ENCODE peak calls at places on chromosomes 5 and 9, in four cellular contexts. One of them, this sample, is unnamed.

GRCh38 chr9:135864447-135865049 is 42.8 kb downstream of the CAMSAP1 start:
- DNase-seq in WERI-Rb-1: peak; percentile 64
- DNase-seq in suprapubic skin: no peak
- DNase-seq in stomach: peak; percentile 66
- DNase-seq in this sample: peak; percentile 58

GRCh38 chr9:101536938-101537337 is 3.3 kb downstream of the RNF20 start:
- DNase-seq in stomach: no peak
- DNase-seq in WERI-Rb-1: no peak
- DNase-seq in suprapubic skin: no peak
- DNase-seq in this sample: no peak

GRCh38 chr5:64722588-64722987 is 32.3 kb downstream of the SHISAL2B start:
- DNase-seq in stomach: no peak
- DNase-seq in suprapubic skin: no peak
- DNase-seq in WERI-Rb-1: no peak
- DNase-seq in this sample: no peak

GRCh38 chr9:115058684-115059315 is 59.2 kb downstream of the TNC start:
- DNase-seq in suprapubic skin: no peak
- DNase-seq in WERI-Rb-1: no peak
- DNase-seq in stomach: no peak
- DNase-seq in this sample: no peak

GRCh38 chr9:34123682-34124081 is 2.8 kb downstream of the DCAF12 start:
- DNase-seq in WERI-Rb-1: no peak
- DNase-seq in stomach: peak; percentile 27
- DNase-seq in suprapubic skin: no peak
- DNase-seq in this sample: peak; percentile 26

GRCh38 chr5:102809033-102809432 is 53.9 kb downstream of the PAM start:
- DNase-seq in suprapubic skin: no peak
- DNase-seq in WERI-Rb-1: no peak
- DNase-seq in stomach: no peak
- DNase-seq in this sample: no peak

GRCh38 chr5:9209846-9210547 is 335.9 kb downstream of the SEMA5A start:
- DNase-seq in WERI-Rb-1: no peak
- DNase-seq in stomach: no peak
- DNase-seq in suprapubic skin: no peak
- DNase-seq in this sample: no peak

GRCh38 chr5:159182691-159183090 is 26.7 kb downstream of the RNF145 start:
- DNase-seq in WERI-Rb-1: no peak
- DNase-seq in stomach: no peak
- DNase-seq in suprapubic skin: no peak
- DNase-seq in this sample: no peak

GRCh38 chr9:112074250-112075008 is 100.7 kb downstream of the SUSD1 start:
- DNase-seq in suprapubic skin: no peak
- DNase-seq in stomach: peak; percentile 72
- DNase-seq in WERI-Rb-1: peak; percentile 69
- DNase-seq in this sample: peak; percentile 78

GRCh38 chr5:91024727-91025126 is 358.4 kb downstream of the ARRDC3 start:
- DNase-seq in WERI-Rb-1: no peak
- DNase-seq in suprapubic skin: no peak
- DNase-seq in stomach: no peak
- DNase-seq in this sample: no peak

GRCh38 chr5:169004551-169004950 is 296.4 kb downstream of the SLIT3 start:
- DNase-seq in stomach: no peak
- DNase-seq in suprapubic skin: no peak
- DNase-seq in WERI-Rb-1: no peak
- DNase-seq in this sample: no peak

GRCh38 chr5:137639645-137640044 is 96.2 kb downstream of the KLHL3 start:
- DNase-seq in WERI-Rb-1: no peak
- DNase-seq in suprapubic skin: no peak
- DNase-seq in stomach: no peak
- DNase-seq in this sample: no peak

DNA sequence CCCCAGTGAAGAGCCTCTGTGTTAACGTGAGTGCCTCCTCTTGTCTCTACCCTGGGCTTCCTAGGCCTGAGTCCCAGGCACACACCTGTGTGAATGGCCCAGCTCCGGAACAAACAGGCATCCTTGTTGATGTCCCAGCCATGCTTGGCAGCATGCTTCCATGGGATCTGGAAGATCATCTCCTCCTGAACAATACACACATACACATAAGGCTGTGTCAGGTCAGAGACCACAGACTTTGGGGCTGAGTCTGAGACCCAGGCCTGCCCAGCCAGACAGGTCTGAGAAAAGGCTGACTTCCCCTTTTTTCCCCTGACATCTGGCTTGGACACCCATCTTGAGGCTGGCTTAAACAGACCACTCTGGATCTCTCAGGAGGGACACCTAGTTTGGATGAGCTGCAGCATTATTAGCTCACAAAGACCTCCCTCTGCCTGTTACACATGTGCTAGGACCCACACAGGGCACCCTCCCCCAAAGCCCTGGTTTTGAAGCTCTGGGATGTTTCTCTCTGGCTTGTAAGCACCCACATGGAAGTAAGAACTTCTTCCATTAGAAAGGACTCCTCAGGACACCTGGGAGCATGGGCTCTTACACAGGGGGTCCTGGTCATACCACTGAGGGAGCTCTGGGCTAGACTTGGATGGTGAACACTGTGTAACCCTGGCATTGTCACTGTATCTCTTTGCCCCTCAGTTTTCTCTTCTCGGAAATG is 2.6 kb downstream of the IRF1 start:
- DNase-seq in WERI-Rb-1: no peak
- DNase-seq in stomach: peak; percentile 25
- DNase-seq in suprapubic skin: peak; percentile 54
- DNase-seq in this sample: peak; percentile 19
- H3K4me3 ChIP-seq in WERI-Rb-1: no peak overlapping the region
- H3K4me3 ChIP-seq in stomach: peak overlapping the region; percentile 96
- H3K4me3 ChIP-seq in suprapubic skin: no peak overlapping the region
- H3K4me3 ChIP-seq in this sample: peak overlapping the region; percentile 91

GRCh38 chr5:181223041-181223728 is at the start of gene TRIM41:
- DNase-seq in suprapubic skin: peak; percentile 100
- DNase-seq in stomach: peak; percentile 97
- DNase-seq in WERI-Rb-1: peak; percentile 95
- DNase-seq in this sample: peak; percentile 99
- TF ChIP-seq CTCF in suprapubic skin: no peak
- TF ChIP-seq CTCF in stomach: no peak
- TF ChIP-seq CTCF in WERI-Rb-1: no peak
- TF ChIP-seq CTCF in this sample: no peak

DNA sequence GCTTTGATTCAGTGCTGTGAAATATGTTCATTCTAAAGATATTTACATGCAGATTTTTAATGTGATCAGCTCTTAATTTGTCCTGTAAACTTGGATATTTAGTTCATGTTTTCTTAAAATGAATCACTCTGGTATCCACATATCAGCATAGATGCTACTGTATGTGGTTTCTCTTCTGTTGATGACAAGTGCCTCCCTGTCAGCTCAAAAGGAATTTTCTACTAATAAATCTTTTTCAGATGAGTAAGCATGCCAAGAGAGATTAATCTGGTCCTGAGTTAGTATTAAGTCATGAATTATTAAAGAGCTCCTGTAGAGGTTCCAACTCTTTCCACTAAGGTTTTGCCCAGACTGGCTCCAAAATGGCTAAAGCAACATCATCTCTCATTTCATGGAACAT is 129.2 kb downstream of the GOLPH3 start:
- DNase-seq in suprapubic skin: no peak
- DNase-seq in stomach: no peak
- DNase-seq in WERI-Rb-1: no peak
- DNase-seq in this sample: no peak
- H3K27me3 ChIP-seq in suprapubic skin: no peaks in the 10 kb centered on the region
- H3K27me3 ChIP-seq in stomach: no peaks in the 10 kb centered on the region
- H3K27me3 ChIP-seq in WERI-Rb-1: no peaks in the 10 kb centered on the region
- H3K27me3 ChIP-seq in this sample: no peaks in the 10 kb centered on the region

GRCh38 chr9:89463986-89464901 is 33.7 kb downstream of the SEMA4D start:
- DNase-seq in stomach: peak; percentile 47
- DNase-seq in suprapubic skin: no peak
- DNase-seq in WERI-Rb-1: no peak
- DNase-seq in this sample: peak; percentile 45
- H3K4me3 ChIP-seq in stomach: no peak overlapping the region
- H3K4me3 ChIP-seq in suprapubic skin: no peak overlapping the region
- H3K4me3 ChIP-seq in WERI-Rb-1: no peak overlapping the region
- H3K4me3 ChIP-seq in this sample: no peak overlapping the region

GRCh38 chr5:17401509-17402290 is 96.3 kb upstream of the TAF11L2 start:
- DNase-seq in WERI-Rb-1: no peak
- DNase-seq in stomach: no peak
- DNase-seq in suprapubic skin: no peak
- DNase-seq in this sample: no peak

GRCh38 chr5:17398866-17399835 is 98.9 kb upstream of the TAF11L2 start:
- DNase-seq in stomach: no peak
- DNase-seq in WERI-Rb-1: no peak
- DNase-seq in suprapubic skin: no peak
- DNase-seq in this sample: no peak

GRCh38 chr5:17402291-17403121 is 95.5 kb upstream of the TAF11L2 start:
- DNase-seq in suprapubic skin: no peak
- DNase-seq in stomach: no peak
- DNase-seq in WERI-Rb-1: no peak
- DNase-seq in this sample: no peak

GRCh38 chr5:17399931-17400330 is 98.1 kb upstream of the TAF11L2 start:
- DNase-seq in stomach: no peak
- DNase-seq in suprapubic skin: no peak
- DNase-seq in WERI-Rb-1: no peak
- DNase-seq in this sample: no peak

DNA sequence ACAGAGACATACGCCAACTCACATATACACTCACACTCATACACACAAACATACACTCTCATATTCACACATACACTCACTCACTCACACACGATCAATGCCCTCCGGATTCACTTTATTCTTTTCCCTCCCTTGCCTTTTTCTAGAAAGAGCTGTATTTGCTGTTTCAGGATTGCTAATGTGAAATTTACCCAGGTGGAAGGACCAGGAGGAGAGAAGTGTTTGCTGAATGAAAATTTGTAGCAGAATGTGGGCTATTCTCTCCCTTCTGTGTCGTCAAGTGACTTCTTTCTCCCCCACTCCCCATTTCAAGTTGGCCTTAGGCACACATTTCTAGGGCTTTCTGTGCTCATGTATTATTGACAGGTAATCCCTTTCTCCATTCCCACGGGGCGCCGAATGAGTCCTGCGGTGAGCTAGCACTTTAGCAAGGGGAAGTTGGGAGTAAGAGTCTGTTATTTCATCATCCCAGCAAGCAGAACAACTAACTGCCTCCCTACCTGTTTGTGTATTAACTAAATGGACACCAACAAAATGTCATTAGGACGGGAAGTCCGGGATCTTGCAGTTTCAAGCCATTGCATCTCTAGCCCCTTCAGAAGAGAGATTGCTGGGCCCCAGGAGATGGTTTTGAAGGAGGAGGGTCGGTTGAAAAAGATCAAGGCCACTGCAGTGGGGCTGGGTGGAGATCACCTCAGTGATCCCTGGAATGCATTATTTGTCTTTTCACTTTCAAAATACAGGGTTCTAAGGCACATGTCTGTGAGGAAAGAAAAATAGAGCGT is 97.1 kb upstream of the TAF11L2 start:
- DNase-seq in WERI-Rb-1: no peak
- DNase-seq in suprapubic skin: no peak
- DNase-seq in stomach: no peak
- DNase-seq in this sample: no peak
- TF ChIP-seq CTCF in WERI-Rb-1: no peak
- TF ChIP-seq CTCF in suprapubic skin: no peak
- TF ChIP-seq CTCF in stomach: no peak
- TF ChIP-seq CTCF in this sample: no peak

GRCh38 chr9:76921161-76921560 is 15.2 kb upstream of the PRUNE2 start:
- DNase-seq in WERI-Rb-1: no peak
- DNase-seq in stomach: no peak
- DNase-seq in suprapubic skin: no peak
- DNase-seq in this sample: no peak

GRCh38 chr9:76913467-76913866 is 7.6 kb upstream of the PRUNE2 start:
- DNase-seq in WERI-Rb-1: no peak
- DNase-seq in suprapubic skin: no peak
- DNase-seq in stomach: no peak
- DNase-seq in this sample: no peak

GRCh38 chr9:76916231-76916630 is 10.3 kb upstream of the PRUNE2 start:
- DNase-seq in WERI-Rb-1: no peak
- DNase-seq in suprapubic skin: no peak
- DNase-seq in stomach: no peak
- DNase-seq in this sample: no peak

GRCh38 chr9:76912631-76913275 is 6.8 kb upstream of the PRUNE2 start:
- DNase-seq in stomach: no peak
- DNase-seq in suprapubic skin: no peak
- DNase-seq in WERI-Rb-1: no peak
- DNase-seq in this sample: no peak

GRCh38 chr9:76917299-76917698 is 11.4 kb upstream of the PRUNE2 start:
- DNase-seq in stomach: no peak
- DNase-seq in WERI-Rb-1: no peak
- DNase-seq in suprapubic skin: no peak
- DNase-seq in this sample: no peak
- H3K27me3 ChIP-seq in stomach: no peaks in the 10 kb centered on the region
- H3K27me3 ChIP-seq in WERI-Rb-1: no peaks in the 10 kb centered on the region
- H3K27me3 ChIP-seq in suprapubic skin: no peaks in the 10 kb centered on the region
- H3K27me3 ChIP-seq in this sample: no peaks in the 10 kb centered on the region

DNA sequence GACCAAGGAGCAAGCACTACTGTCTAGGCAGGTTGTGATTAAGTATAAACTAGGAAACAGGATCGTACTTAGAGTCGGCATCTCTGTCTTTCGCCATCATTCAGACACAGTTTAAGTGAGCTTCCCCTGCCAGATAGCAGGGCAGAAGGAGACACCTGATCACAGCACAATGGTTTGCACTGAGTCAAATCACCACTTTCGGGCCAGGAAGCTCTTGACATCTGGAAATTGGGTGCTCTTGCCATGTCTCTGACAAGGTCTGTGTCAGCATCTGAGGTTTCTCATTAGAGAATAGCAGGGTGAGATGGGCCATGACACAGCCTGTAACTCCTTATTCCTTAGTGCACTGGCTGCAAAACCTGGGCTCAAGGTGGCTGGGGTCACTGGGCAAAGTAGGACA is 8.3 kb downstream of the ADRB2 start:
- DNase-seq in stomach: no peak
- DNase-seq in WERI-Rb-1: no peak
- DNase-seq in suprapubic skin: no peak
- DNase-seq in this sample: no peak
- H3K4me3 ChIP-seq in stomach: peak overlapping the region; percentile 9
- H3K4me3 ChIP-seq in WERI-Rb-1: no peak overlapping the region
- H3K4me3 ChIP-seq in suprapubic skin: no peak overlapping the region
- H3K4me3 ChIP-seq in this sample: no peak overlapping the region

DNA sequence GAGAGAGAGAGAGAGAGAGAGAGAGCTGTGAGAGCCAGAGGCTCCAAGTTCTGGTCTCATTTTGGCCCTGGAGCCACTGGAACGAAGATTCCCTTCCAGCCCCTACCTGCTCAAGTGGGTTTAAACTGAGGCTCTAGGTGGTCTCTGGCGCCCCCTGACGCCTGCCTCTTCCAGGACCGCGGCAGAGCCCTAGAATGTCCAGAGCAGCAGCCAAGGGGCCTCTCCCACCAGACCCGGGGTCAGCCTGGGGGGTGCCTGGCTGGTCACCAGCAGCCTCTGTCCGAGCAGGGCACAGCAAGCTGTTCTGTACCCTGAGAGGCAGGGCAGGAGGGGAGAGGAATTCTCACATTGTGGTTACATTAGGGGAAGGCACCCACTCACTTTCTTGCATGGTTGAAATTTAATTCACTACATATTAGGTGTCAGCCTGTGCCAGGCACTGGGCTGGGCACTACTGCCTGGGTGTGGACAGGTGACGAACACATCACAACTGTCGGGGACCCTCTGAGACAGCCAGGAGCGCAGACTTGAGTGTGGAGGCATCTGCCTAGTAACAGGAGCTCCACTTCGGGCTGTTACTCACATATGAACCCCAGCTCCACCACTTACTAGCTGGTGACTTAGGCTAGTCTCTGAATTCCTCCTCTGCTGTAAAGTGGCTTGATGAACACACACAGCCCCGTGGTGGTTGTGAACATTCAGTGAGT is 44.5 kb downstream of the AMBP start:
- DNase-seq in WERI-Rb-1: peak; percentile 76
- DNase-seq in suprapubic skin: peak; percentile 50
- DNase-seq in stomach: no peak
- DNase-seq in this sample: peak; percentile 20
- TF ChIP-seq CTCF in WERI-Rb-1: peak; percentile 93
- TF ChIP-seq CTCF in suprapubic skin: no peak
- TF ChIP-seq CTCF in stomach: peak; percentile 20
- TF ChIP-seq CTCF in this sample: no peak

This sample was measured in colonic mucosa.